ENCODE peak calls at places on chromosomes 11 and 22, in four cellular contexts. B is mucosa of descending colon, H is ovary, V is mesendoderm. A is an unnamed sample. For H3K36me3, the result is how much of the 10 kb centered on the place peaks cover.

GRCh38 chr11:126834573-126834972 is 166.0 kb downstream of the KIRREL3 start:
- DNase-seq in B (no peak), H (no peak), V (no peak), A (no peak)

GRCh38 chr11:77966338-77966737 is 28.1 kb downstream of the INTS4 start:
- DNase-seq in H (no peak), B (no peak), V (no peak), A (no peak)

GRCh38 chr11:119335091-119335654 is 846 bp downstream of the RNF26 start:
- DNase-seq in H (no peak), V (no peak), B (peak), A (peak)

GRCh38 chr11:469684-470667 is 19.9 kb downstream of the PTDSS2 start:
- DNase-seq in V (peak), B (no peak), H (peak), A (peak)

GRCh38 chr11:3710485-3711259 is 39.5 kb upstream of the CHRNA10 start:
- DNase-seq in B (no peak), V (peak), H (no peak), A (no peak)

GRCh38 chr11:45771194-45771941 is 33.6 kb upstream of the SLC35C1 start:
- DNase-seq in H (peak), B (peak), V (peak), A (peak)

GRCh38 chr11:16226245-16226644 is 130.1 kb downstream of the SOX6 start:
- DNase-seq in V (no peak), H (no peak), B (peak), A (no peak)

GRCh38 chr22:17398159-17398558 is 28.9 kb downstream of the CECR2 start:
- DNase-seq in V (no peak), H (no peak), B (no peak), A (no peak)

GRCh38 chr11:108609681-108610080 is 16.1 kb upstream of the EXPH5 start:
- DNase-seq in V (no peak), B (no peak), H (no peak), A (no peak)

GRCh38 chr11:114764563-114764962 is 86.2 kb downstream of the NXPE2 start:
- DNase-seq in H (no peak), B (no peak), V (no peak), A (no peak)

GRCh38 chr11:29432719-29433325 is 584.0 kb downstream of the KCNA4 start:
- DNase-seq in V (peak), H (no peak), B (no peak), A (peak)

GRCh38 chr11:9738126-9738525 is 74.2 kb downstream of the SWAP70 start:
- DNase-seq in V (no peak), H (no peak), B (no peak), A (no peak)

GRCh38 chr11:118401880-118402590 is 629 bp downstream of the ATP5MG start:
- DNase-seq in H (no peak), B (no peak), V (peak), A (no peak)

GRCh38 chr22:24357547-24357946 is 69.9 kb upstream of the ADORA2A start:
- DNase-seq in V (peak), B (no peak), H (no peak), A (no peak)

GRCh38 chr22:49979587-49980264 is 19.2 kb downstream of the PIM3 start:
- DNase-seq in V (peak), B (no peak), H (peak), A (peak)

GRCh38 chr11:66478823-66479740 is 1.2 kb upstream of the DPP3 start:
- DNase-seq in V (peak), H (peak), B (peak), A (peak)

GRCh38 chr11:61961570-61962212 is 5.7 kb downstream of the FTH1 start:
- DNase-seq in H (peak), B (no peak), V (no peak), A (peak)

GRCh38 chr11:64911142-64911541 is 5.9 kb downstream of the ATG2A start:
- DNase-seq in B (no peak), V (no peak), H (no peak), A (no peak)

DNA sequence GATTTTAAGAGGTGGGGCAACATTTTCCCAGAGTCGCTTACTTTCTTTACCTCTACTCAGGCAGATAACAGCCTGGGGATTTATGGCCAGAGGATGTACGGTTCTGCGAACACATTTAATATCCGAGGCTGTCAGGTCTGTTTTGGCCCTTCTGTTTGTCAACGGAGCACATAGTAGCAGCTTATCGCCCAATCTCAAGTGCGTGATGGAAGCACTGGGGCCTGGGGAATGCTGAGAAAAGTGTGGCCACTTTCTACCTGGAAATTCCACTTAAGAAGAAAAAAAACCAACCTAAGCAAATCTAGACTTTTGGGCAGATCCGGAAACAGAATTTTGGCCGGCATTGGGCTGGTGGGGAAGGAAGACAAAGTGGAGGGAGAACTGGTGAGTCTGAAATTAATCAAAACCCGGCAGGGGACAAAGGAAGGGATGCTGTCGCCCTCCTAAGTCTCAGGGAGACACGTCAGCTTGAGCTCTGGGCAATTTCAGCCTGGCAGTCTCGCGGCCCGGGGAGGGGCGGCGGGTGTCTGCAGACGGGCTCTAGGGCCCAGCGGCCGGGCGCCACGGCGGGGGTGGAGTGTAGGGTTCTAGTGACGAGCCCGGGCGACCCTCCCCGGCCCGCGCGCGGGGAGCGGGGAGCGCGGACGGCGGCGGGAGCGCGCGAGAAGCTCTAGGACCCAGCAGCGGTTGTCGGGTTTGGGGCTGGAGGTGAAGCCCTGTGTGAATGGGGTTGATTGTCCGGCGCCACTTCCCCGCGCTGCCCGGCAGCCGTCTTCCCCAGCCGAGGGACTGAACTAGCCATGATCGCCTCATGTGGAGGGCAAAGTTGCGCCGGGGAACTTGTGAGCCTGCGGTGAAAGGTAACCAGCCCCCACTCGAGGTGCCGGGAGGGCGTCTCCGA is at the start of gene AMOTL1:
- DNase-seq in V (peak), B (peak), H (peak), A (peak)
- H3K4me3 ChIP-seq in V (peak), B (peak), H (peak), A (peak)

GRCh38 chr22:43134553-43134952 is 8.6 kb downstream of the MCAT start:
- DNase-seq in B (no peak), H (no peak), V (no peak), A (no peak)
- H3K36me3 ChIP-seq in B (under half), H (under half), V (under half), A (under half)

GRCh38 chr11:112114460-112114859 is 27.8 kb downstream of the SDHD start:
- DNase-seq in V (no peak), B (no peak), H (no peak), A (no peak)

GRCh38 chr11:112115389-112115788 is 28.7 kb downstream of the SDHD start:
- DNase-seq in H (no peak), V (no peak), B (no peak), A (no peak)

GRCh38 chr11:112118176-112118575 is 31.5 kb downstream of the SDHD start:
- DNase-seq in H (no peak), V (no peak), B (no peak), A (no peak)

DNA sequence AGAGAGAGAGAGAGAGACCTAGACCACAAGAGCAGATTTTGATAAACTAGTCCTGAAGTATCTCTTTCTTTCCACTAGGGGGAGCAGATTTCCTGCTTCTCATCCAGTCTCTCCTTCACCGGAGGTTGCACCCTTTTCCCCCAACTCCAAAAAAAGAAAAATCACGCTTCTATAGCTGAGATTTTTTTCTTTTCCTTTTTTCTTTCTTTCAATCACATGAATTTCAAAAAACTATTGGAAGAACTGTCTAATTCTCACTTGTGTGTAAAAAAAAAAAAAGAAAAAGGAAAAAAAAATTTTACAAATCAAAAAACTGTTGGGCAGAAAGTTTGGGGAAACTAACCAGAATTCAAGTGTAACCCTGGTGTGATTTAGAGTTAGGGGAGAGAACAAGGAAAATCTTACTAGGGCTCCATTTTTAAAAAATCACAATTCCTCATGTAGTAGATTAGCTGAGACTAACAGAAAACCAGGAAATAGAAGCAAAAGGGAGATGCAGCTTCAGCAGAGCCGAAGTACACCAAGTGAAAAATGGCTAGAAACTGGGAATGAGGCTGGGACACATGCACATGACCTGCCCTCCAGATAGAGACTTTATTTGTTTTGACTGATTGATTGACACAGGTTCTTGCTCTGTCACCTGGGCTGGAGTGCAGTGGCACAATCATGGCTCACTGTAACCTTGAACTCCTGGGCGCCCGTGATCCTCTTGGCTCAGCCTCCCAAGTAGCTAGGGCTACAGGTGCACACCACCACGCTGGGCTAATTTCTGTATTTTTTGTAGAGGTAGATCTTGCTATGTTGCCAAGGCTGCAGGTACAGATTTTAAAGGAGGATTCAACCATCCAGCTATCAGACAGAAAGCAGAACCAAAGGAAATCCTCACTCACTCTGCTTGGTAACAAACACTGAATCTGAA is 27.1 kb downstream of the SDHD start:
- DNase-seq in B (no peak), H (no peak), V (peak), A (peak)
- H3K4me3 ChIP-seq in B (no peak), H (no peak), V (no peak), A (no peak)

DNA sequence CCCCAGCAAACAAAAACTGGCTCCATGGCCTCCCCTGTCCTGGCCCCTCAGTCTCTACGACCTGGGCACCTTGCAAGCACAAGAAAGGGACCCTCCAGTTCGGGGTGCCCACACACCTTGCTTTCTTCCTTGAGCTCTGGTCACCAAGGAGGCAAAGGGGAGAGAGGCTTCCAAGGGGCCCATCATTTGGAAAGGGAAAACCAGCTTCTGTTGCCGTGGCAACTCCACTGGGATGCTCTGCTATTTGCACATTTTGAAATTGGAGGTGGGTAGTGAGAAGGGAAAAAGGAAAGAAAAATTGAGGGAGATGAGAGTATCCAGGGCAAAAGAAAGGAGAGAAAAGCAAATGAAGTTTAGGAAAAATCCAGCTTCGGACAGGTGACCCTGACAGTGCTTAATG is 388.4 kb downstream of the SHANK2 start:
- DNase-seq in V (no peak), B (no peak), H (no peak), A (no peak)
- H3K36me3 ChIP-seq in V (under half), B (under half), H (under half), A (under half)

DNA sequence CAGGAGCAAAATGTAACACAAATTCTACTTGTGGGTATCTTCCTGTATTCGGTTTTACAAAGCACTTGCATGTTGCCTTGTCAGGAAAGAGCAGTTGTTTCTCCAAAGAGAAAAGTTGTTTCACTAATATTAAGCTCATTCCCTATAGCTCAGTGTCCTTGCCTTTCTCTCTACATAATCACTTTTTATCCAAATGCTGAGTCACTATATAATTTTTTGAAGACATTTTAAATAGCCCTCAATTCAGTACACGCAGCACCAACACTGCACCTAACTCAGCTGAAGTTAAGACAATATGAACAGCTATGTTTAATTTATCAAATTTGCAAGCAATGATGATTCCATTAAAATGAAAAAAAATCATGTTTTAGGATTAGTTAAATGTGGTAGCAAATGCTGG is 14.5 kb upstream of the MRTFA start:
- DNase-seq in B (no peak), H (no peak), V (no peak), A (no peak)
- H3K4me3 ChIP-seq in B (no peak), H (peak), V (no peak), A (no peak)

GRCh38 chr11:68994161-68994890 is 13.5 kb upstream of the MRGPRD start:
- DNase-seq in B (no peak), V (no peak), H (no peak), A (peak)
- H3K36me3 ChIP-seq in B (under half), V (under half), H (under half), A (under half)

GRCh38 chr11:124740277-124740882 is 638 bp downstream of the NRGN start:
- DNase-seq in H (no peak), B (no peak), V (no peak), A (peak)
- H3K4me3 ChIP-seq in H (peak), B (no peak), V (no peak), A (peak)

GRCh38 chr22:41842996-41843970 is 10.4 kb downstream of the SREBF2 start:
- DNase-seq in V (no peak), H (no peak), B (no peak), A (no peak)
- H3K36me3 ChIP-seq in V (under half), H (under half), B (under half), A (under half)

DNA sequence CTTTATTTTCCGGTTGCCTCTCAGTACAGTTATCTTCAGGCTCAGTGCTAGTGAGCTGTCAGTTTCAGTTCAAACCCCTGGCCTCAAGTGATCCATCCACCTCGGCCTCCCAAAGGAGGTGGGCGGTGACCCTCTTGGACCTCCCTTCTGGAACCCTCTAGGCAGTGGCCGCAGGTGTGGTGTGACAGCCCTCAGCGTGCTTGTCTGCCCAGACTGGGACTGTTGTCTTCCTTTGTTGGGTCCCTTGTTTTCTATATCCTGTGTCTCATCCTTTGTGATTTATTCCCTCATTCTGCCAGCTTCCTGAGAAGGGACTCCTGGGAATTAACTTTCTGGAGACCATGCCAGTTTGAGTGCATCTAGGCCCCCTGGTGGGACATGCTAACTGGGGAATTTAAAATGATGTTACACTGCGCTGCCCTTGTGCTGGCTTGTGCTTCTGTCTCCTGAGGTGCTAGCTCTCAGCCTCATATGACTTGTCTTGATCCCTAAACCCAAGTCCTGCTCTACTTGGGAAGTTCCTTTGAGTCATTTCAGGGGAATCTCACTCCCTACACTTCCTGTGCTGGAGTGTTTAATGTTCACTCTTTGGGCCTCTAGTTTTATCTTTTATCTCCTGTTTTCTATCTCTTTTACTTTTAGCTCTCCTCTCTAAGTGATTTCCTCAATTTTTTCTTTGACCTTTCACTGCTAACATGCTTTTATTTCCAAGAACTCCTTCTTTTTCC is 19.4 kb downstream of the MED15 start:
- DNase-seq in B (no peak), H (no peak), V (no peak), A (no peak)
- H3K4me3 ChIP-seq in B (no peak), H (no peak), V (no peak), A (no peak)

DNA sequence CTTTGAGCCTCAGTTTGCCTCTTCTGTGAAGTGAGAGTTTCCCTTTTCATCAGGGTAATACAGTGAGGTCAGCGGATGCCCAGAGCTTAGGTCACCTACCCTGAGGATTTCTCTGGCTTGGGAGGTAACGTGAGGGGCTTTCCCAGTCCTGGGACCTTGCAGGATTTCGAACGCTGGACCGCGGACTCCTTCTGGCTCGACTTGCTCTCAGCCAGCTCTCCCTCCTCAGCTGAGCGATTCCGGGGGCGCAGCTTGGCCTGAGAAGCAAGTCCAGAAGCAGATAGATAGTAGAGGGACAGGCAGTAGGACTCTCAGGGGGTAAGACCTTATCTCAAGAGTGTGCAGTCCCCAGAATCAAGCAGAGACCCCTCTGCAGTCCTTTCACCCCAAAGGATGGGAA is 24.0 kb downstream of the TNKS1BP1 start:
- DNase-seq in H (no peak), V (no peak), B (no peak), A (no peak)
- H3K36me3 ChIP-seq in H (under half), V (under half), B (under half), A (under half)